ENCODE peak calls at places on chromosome 21, in eight cellular contexts. L is OCI-LY7, N is H1, D is hepatocyte, J is neural progenitor cell, B is HCT116, U is K562, I is IMR-90. V is an unnamed sample.

GRCh38 chr21:45200031-45200430 is 87.7 kb downstream of the POFUT2 start:
- DNase-seq in L (no peak), N (no peak), D (no peak), J (no peak), B (no peak), U (no peak), I (no peak), V (no peak)

GRCh38 chr21:37436180-37436579 is 69.6 kb downstream of the DYRK1A start:
- DNase-seq in L (no peak), N (no peak), D (no peak), J (no peak), B (no peak), U (no peak), I (no peak), V (no peak)

GRCh38 chr21:35366348-35367085 is 317.4 kb upstream of the RUNX1 start:
- DNase-seq in L (no peak), N (no peak), D (peak; percentile 45), J (no peak), B (no peak), U (no peak), I (peak; percentile 54), V (peak; percentile 43)

GRCh38 chr21:45963225-45963555 is 18.4 kb upstream of the COL6A1 start:
- DNase-seq in L (no peak), N (no peak), D (no peak), J (no peak), B (no peak), U (no peak), I (peak; percentile 52), V (peak; percentile 75)

GRCh38 chr21:39263372-39263771 is 50.1 kb downstream of the BRWD1 start:
- DNase-seq in L (no peak), N (no peak), D (no peak), J (no peak), B (peak; percentile 13), U (no peak), I (peak; percentile 56), V (no peak)

GRCh38 chr21:43318841-43319781 is 107.8 kb downstream of the SIK1 start:
- DNase-seq in L (peak; percentile 31), N (no peak), D (peak; percentile 72), J (no peak), B (no peak), U (no peak), I (peak; percentile 87), V (peak; percentile 97)

GRCh38 chr21:14850394-14850793 is 214.4 kb downstream of the NRIP1 start:
- DNase-seq in L (no peak), N (no peak), D (no peak), J (no peak), B (no peak), U (no peak), I (peak; percentile 71), V (no peak)

GRCh38 chr21:37758997-37759396 is 157.3 kb downstream of the KCNJ6 start:
- DNase-seq in L (peak; percentile 19), N (peak; percentile 84), D (peak; percentile 79), J (peak; percentile 70), B (no peak), U (peak; percentile 54), I (peak; percentile 62), V (peak; percentile 92)

GRCh38 chr21:21968810-21969588 is 970.8 kb downstream of the NCAM2 start:
- DNase-seq in L (no peak), N (no peak), D (no peak), J (no peak), B (no peak), U (no peak), I (no peak), V (peak; percentile 29)

GRCh38 chr21:37845535-37845934 is 70.7 kb downstream of the KCNJ6 start:
- DNase-seq in L (no peak), N (no peak), D (no peak), J (no peak), B (no peak), U (no peak), I (no peak), V (no peak)

GRCh38 chr21:45982256-45982757 is 737 bp downstream of the COL6A1 start:
- DNase-seq in L (no peak), N (peak; percentile 62), D (peak; percentile 40), J (peak; percentile 54), B (no peak), U (no peak), I (no peak), V (peak; percentile 92)

GRCh38 chr21:46431884-46432488 is 26.7 kb upstream of the DIP2A start:
- DNase-seq in L (no peak), N (no peak), D (no peak), J (no peak), B (no peak), U (no peak), I (no peak), V (peak; percentile 70)

GRCh38 chr21:45543371-45543709 is 1.1 kb upstream of the SLC19A1 start:
- DNase-seq in L (no peak), N (no peak), D (no peak), J (no peak), B (no peak), U (no peak), I (no peak), V (peak; percentile 84)

GRCh38 chr21:26167593-26167992 is 3.0 kb downstream of the APP start:
- DNase-seq in L (no peak), N (no peak), D (no peak), J (peak; percentile 16), B (no peak), U (no peak), I (no peak), V (peak; percentile 63)
- H3K4me2 ChIP-seq in L (no peak overlapping the region), N (peak overlapping the region; percentile 92), D (peak overlapping the region; percentile 83), J (peak overlapping the region; percentile 86), B (peak overlapping the region; percentile 2), U (no peak overlapping the region), I (peak overlapping the region; percentile 28), V (peak overlapping the region; percentile 4)

GRCh38 chr21:16418663-16419062 is 688.9 kb downstream of the USP25 start:
- DNase-seq in L (no peak), N (no peak), D (no peak), J (no peak), B (no peak), U (no peak), I (no peak), V (no peak)
- H3K27ac ChIP-seq in L (no peak overlapping the region), N (no peak overlapping the region), D (no peak overlapping the region), J (no peak overlapping the region), B (no peak overlapping the region), U (no peak overlapping the region), I (no peak overlapping the region), V (peak overlapping the region; percentile 65)

GRCh38 chr21:42191064-42191463 is 27.9 kb upstream of the ABCG1 start:
- DNase-seq in L (no peak), N (no peak), D (no peak), J (no peak), B (no peak), U (no peak), I (no peak), V (no peak)
- H3K4me2 ChIP-seq in L (no peak overlapping the region), N (no peak overlapping the region), D (no peak overlapping the region), J (no peak overlapping the region), B (no peak overlapping the region), U (no peak overlapping the region), I (no peak overlapping the region), V (no peak overlapping the region)

GRCh38 chr21:41662761-41663160 is 104.1 kb downstream of the RIPK4 start:
- DNase-seq in L (no peak), N (no peak), D (no peak), J (no peak), B (no peak), U (no peak), I (no peak), V (no peak)
- H3K27ac ChIP-seq in L (no peak overlapping the region), N (no peak overlapping the region), D (peak overlapping the region; percentile 75), J (no peak overlapping the region), B (no peak overlapping the region), U (no peak overlapping the region), I (no peak overlapping the region), V (no peak overlapping the region)

GRCh38 chr21:15947707-15948106 is 217.9 kb downstream of the USP25 start:
- DNase-seq in L (no peak), N (no peak), D (no peak), J (no peak), B (no peak), U (no peak), I (no peak), V (no peak)

GRCh38 chr21:15943009-15943666 is 213.4 kb downstream of the USP25 start:
- DNase-seq in L (no peak), N (no peak), D (no peak), J (no peak), B (no peak), U (no peak), I (peak; percentile 4), V (no peak)
- H3K4me2 ChIP-seq in L (no peak overlapping the region), N (no peak overlapping the region), D (no peak overlapping the region), J (no peak overlapping the region), B (no peak overlapping the region), U (no peak overlapping the region), I (no peak overlapping the region), V (no peak overlapping the region)

V was measured in osteoblast.